ENCODE peak calls at places on chromosomes 11 and 22, in seven cellular contexts. J, T, E, Q, Y, X and H are unnamed samples.

GRCh38 chr11:133506551-133507094 is 25.7 kb downstream of the OPCML start:
- DNase-seq in J (no peak), T (no peak), E (no peak), Q (no peak), Y (no peak), X (no peak), H (no peak)

GRCh38 chr11:8023831-8024555 is 36.9 kb downstream of the EIF3F start:
- DNase-seq in J (no peak), T (no peak), E (no peak), Q (no peak), Y (no peak), X (no peak), H (no peak)

GRCh38 chr11:64379160-64379559 is 20.2 kb downstream of the RPS6KA4 start:
- DNase-seq in J (no peak), T (no peak), E (no peak), Q (no peak), Y (no peak), X (no peak), H (no peak)

GRCh38 chr11:58575377-58576020 is at the start of gene LPXN:
- DNase-seq in J (no peak), T (peak), E (no peak), Q (no peak), Y (peak), X (no peak), H (no peak)

GRCh38 chr11:3178349-3178748 is 13.2 kb upstream of the OSBPL5 start:
- DNase-seq in J (no peak), T (no peak), E (no peak), Q (no peak), Y (no peak), X (no peak), H (no peak)

GRCh38 chr22:50361688-50362087 is 18.6 kb downstream of the PPP6R2 start:
- DNase-seq in J (no peak), T (no peak), E (no peak), Q (no peak), Y (peak), X (no peak), H (no peak)

GRCh38 chr22:19905619-19906276 is 35.8 kb upstream of the COMT start:
- DNase-seq in J (no peak), T (no peak), E (no peak), Q (no peak), Y (no peak), X (no peak), H (no peak)

GRCh38 chr11:36097219-36097650 is 153.4 kb downstream of the LDLRAD3 start:
- DNase-seq in J (no peak), T (no peak), E (no peak), Q (no peak), Y (no peak), X (peak), H (no peak)

GRCh38 chr11:31645747-31646146 is 136.2 kb downstream of the ELP4 start:
- DNase-seq in J (no peak), T (no peak), E (peak), Q (no peak), Y (no peak), X (no peak), H (no peak)

GRCh38 chr11:116732740-116733385 is 39.9 kb downstream of the BUD13 start:
- DNase-seq in J (peak), T (peak), E (peak), Q (no peak), Y (peak), X (peak), H (no peak)

GRCh38 chr22:43475549-43476076 is 63.8 kb downstream of the MPPED1 start:
- DNase-seq in J (no peak), T (no peak), E (no peak), Q (no peak), Y (no peak), X (no peak), H (no peak)

GRCh38 chr11:114059984-114060401 is 482 bp downstream of the ZBTB16 start:
- DNase-seq in J (peak), T (no peak), E (no peak), Q (no peak), Y (peak), X (peak), H (no peak)

GRCh38 chr22:37661160-37661924 is 2.8 kb downstream of the PDXP start:
- DNase-seq in J (no peak), T (no peak), E (peak), Q (no peak), Y (peak), X (peak), H (no peak)

DNA sequence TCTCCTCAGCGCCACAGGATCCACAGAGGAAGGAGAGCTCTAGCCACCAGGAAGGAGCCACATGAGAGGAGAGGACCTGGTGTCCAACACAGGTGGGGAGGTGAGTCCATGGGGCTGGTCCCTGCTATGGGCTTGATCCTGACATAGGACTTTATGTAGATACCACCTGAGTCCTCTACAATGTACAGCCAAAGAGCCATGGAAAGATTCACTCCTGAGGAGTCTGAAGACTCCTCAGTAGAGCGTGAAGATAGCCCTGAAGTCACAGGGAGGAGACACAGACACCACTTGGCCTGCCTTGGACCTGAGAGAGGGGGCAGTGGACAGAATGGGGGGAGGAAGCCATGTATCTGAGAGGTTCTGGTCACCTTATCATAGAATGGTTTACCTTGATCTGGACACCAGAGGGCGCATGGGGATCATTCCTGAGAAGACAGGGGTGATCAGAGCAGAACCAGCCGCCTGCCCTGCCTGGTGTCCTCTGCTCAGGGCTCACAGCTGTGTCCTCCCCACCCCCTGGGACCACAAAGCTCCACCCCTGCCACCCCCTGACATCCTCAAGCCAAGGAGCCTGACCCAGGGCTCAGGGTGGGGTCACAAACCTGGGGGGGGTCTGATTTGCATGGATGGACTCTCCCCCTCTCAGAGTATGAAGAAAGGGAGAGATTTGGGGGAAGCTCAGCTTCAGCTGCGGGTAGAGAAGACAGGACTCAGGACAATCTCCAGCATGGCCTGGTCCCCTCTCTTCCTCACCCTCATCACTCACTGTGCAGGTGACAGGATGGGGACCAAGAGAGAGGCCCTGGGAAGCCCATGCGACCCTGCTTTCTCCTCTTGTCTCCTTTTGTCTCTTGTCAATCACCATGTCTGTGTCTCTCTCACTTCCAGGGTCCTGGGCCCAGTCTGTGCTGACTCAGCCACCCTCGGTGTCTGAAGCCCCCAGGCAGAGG is 77.0 kb downstream of the ZNF280B start:
- DNase-seq in J (peak), T (peak), E (peak), Q (peak), Y (peak), X (peak), H (no peak)
- TF ChIP-seq CTCF in J (peak), T (no peak), E (peak), Q (peak), Y (peak), X (peak), H (peak)

GRCh38 chr11:5604896-5605295 is 8.5 kb downstream of the TRIM6 start:
- DNase-seq in J (no peak), T (no peak), E (no peak), Q (no peak), Y (no peak), X (no peak), H (no peak)

GRCh38 chr11:5603326-5603725 is 6.9 kb downstream of the TRIM6 start:
- DNase-seq in J (no peak), T (no peak), E (no peak), Q (no peak), Y (no peak), X (no peak), H (no peak)

GRCh38 chr11:5596611-5597201 is at the start of gene TRIM6:
- DNase-seq in J (peak), T (no peak), E (peak), Q (no peak), Y (no peak), X (peak), H (no peak)

GRCh38 chr11:5597953-5598352 is 1.5 kb downstream of the TRIM6 start:
- DNase-seq in J (no peak), T (no peak), E (no peak), Q (no peak), Y (no peak), X (peak), H (no peak)

DNA sequence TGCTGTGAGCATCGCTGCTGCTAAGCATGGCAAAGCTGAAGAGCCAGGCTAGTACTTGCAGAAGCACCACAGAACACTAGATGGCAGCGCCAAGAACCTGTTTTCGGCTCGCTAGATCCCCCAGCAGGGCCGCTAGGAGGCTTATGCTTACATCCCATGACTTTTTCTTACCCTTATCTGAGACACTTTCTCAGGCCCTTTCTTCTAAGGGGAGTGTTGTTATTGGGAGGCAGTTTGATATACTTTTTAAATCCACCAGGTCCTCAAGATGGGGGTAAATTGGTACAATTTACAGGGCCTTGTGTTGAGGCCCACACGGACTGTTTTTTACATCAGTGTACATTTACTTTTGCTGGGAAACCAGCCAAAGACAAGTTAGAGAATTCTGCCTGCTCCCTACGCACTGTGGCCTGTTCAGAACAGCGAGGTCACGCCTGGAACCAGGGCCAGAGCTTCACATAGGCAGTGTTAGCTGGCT is 4.0 kb downstream of the TRIM6 start:
- DNase-seq in J (peak), T (peak), E (peak), Q (no peak), Y (peak), X (peak), H (no peak)
- TF ChIP-seq CTCF in J (peak), T (no peak), E (peak), Q (peak), Y (peak), X (peak), H (peak)

GRCh38 chr11:1691878-1692707 is 4.9 kb upstream of the KRTAP5-6 start:
- DNase-seq in J (no peak), T (no peak), E (no peak), Q (no peak), Y (no peak), X (peak), H (no peak)

GRCh38 chr11:1694064-1694845 is 2.7 kb upstream of the KRTAP5-6 start:
- DNase-seq in J (peak), T (peak), E (peak), Q (peak), Y (peak), X (peak), H (peak)

GRCh38 chr11:1693327-1694063 is 3.5 kb upstream of the KRTAP5-6 start:
- DNase-seq in J (peak), T (peak), E (peak), Q (peak), Y (peak), X (peak), H (peak)

GRCh38 chr11:1691027-1691877 is 5.7 kb upstream of the KRTAP5-6 start:
- DNase-seq in J (no peak), T (no peak), E (peak), Q (no peak), Y (no peak), X (peak), H (no peak)

DNA sequence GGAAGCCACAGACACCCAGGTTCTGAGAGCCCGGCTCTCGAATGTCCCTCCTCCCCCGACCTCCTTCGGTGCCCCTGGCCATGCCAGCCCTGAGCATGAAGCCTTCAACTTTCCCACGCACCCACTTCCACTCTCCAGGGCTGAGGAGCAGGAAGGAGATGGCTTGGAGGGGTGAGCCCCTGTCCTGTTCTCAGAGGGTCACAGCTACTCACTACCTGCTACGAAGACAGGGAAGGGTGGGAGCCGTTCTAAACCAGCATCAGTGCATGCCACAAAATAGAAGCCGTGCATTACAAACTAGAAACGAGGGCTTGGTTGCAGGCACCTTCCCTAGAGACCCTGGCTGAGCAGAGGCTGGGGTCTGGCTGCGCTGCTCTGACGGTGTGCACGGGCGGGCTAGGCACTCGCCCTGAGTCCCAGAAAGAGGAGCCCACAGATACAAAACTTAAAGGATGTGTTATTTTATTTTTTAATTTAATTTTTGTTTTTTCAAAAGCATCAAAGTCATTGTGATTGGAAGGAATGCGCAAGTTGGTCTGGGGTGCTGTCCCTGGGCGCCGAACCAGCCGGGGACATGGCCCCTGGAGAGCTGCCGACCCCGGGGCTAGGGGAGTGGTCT is 4.2 kb upstream of the KRTAP5-6 start:
- DNase-seq in J (no peak), T (no peak), E (no peak), Q (no peak), Y (no peak), X (no peak), H (no peak)
- TF ChIP-seq CTCF in J (no peak), T (no peak), E (no peak), Q (no peak), Y (no peak), X (no peak), H (no peak)

GRCh38 chr11:9260182-9261146 is 4.7 kb downstream of the DENND5A start:
- DNase-seq in J (no peak), T (no peak), E (no peak), Q (no peak), Y (peak), X (no peak), H (no peak)
- TF ChIP-seq CTCF in J (peak), T (no peak), E (no peak), Q (no peak), Y (no peak), X (peak), H (peak)

DNA sequence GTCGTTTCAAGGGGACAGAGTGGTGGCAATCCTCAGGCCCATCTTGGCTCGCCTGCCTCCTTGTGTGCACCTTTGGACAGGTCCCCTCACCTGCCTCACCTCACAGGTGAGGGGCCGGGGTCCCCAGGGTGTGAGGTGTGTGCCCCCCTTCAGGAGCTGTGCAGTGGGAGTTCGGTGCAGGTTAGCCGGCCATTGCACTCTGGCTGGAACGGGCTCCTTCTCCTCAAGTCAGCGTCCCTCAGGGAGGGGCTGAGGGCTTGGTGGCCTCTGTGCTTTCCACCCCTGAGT is 269.1 kb downstream of the TBC1D22A start:
- DNase-seq in J (peak), T (no peak), E (no peak), Q (no peak), Y (no peak), X (no peak), H (no peak)
- TF ChIP-seq CTCF in J (no peak), T (no peak), E (no peak), Q (no peak), Y (no peak), X (no peak), H (no peak)

GRCh38 chr11:125943661-125944349 is 2.0 kb upstream of the VSIG10L2 start:
- DNase-seq in J (no peak), T (no peak), E (no peak), Q (no peak), Y (no peak), X (no peak), H (no peak)

GRCh38 chr11:125941606-125942275 is 4.1 kb upstream of the VSIG10L2 start:
- DNase-seq in J (peak), T (no peak), E (peak), Q (no peak), Y (peak), X (peak), H (no peak)

GRCh38 chr11:125942771-125943428 is 2.9 kb upstream of the VSIG10L2 start:
- DNase-seq in J (no peak), T (no peak), E (no peak), Q (no peak), Y (no peak), X (no peak), H (no peak)

GRCh38 chr11:125941241-125941605 is 4.6 kb upstream of the VSIG10L2 start:
- DNase-seq in J (no peak), T (no peak), E (no peak), Q (no peak), Y (no peak), X (no peak), H (no peak)

DNA sequence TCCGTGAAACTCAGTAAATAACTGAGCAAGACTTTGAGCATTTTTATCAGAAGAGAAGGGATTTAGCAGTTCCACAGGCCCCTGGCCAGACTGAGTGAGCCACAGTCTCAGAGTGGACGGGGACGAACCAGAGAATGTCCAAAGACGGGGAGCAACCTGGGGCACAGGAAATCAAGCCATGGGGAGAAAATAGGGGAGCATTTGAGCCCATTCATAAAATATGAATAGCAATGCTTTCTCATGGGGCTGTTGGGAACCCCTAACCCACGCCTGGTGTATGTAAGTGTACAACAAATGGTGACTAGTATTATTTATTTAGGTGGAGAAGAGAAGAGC is 3.6 kb upstream of the VSIG10L2 start:
- DNase-seq in J (no peak), T (no peak), E (no peak), Q (no peak), Y (no peak), X (no peak), H (no peak)
- TF ChIP-seq CTCF in J (peak), T (no peak), E (no peak), Q (no peak), Y (peak), X (peak), H (peak)